ENCODE peak calls at places on chromosomes 7 and 10, in five cellular contexts. R is mesenchymal stem cell, I is neuronal stem cell, P is PC-3, E is H9. W is an unnamed sample. For H3K9me3, the result is how much of the 10 kb centered on the place peaks cover.

GRCh38 chr7:2638224-2638991 is 6.6 kb downstream of the TTYH3 start:
- DNase-seq in R (peak), I (no peak), P (no peak), E (no peak), W (no peak)

GRCh38 chr10:34866848-34867247 is 51.8 kb upstream of the PARD3 start:
- DNase-seq in R (no peak), I (no peak), P (no peak), E (peak), W (peak)

GRCh38 chr7:146002431-146003078 is 114.0 kb upstream of the CNTNAP2 start:
- DNase-seq in R (peak), I (no peak), P (peak), E (no peak), W (no peak)

GRCh38 chr10:121598261-121599249 is at the start of gene FGFR2:
- DNase-seq in R (peak), I (peak), P (peak), E (peak), W (no peak)

GRCh38 chr7:90180011-90180585 is 25.8 kb downstream of the STEAP1 start:
- DNase-seq in R (no peak), I (no peak), P (peak), E (no peak), W (no peak)

GRCh38 chr10:131147301-131147975 is 164.1 kb downstream of the TCERG1L start:
- DNase-seq in R (no peak), I (no peak), P (no peak), E (no peak), W (no peak)

GRCh38 chr7:157558875-157559595 is 222.2 kb downstream of the DNAJB6 start:
- DNase-seq in R (no peak), I (no peak), P (no peak), E (no peak), W (no peak)

GRCh38 chr7:139730746-139731612 is 46.8 kb downstream of the HIPK2 start:
- DNase-seq in R (peak), I (no peak), P (peak), E (no peak), W (no peak)

GRCh38 chr7:117550625-117551024 is 70.8 kb downstream of the CFTR start:
- DNase-seq in R (no peak), I (no peak), P (no peak), E (no peak), W (no peak)

GRCh38 chr10:129277080-129277479 is 190.0 kb upstream of the MGMT start:
- DNase-seq in R (no peak), I (no peak), P (no peak), E (no peak), W (no peak)

GRCh38 chr7:20598479-20599419 is 16.7 kb upstream of the ABCB5 start:
- DNase-seq in R (peak), I (peak), P (peak), E (no peak), W (peak)

GRCh38 chr7:158585721-158586498 is 1.7 kb downstream of the PTPRN2 start:
- DNase-seq in R (no peak), I (no peak), P (no peak), E (no peak), W (no peak)

GRCh38 chr7:22301790-22302189 is 55.2 kb downstream of the RAPGEF5 start:
- DNase-seq in R (no peak), I (no peak), P (no peak), E (no peak), W (no peak)

GRCh38 chr10:45229823-45230222 is 85.6 kb downstream of the OR13A1 start:
- DNase-seq in R (no peak), I (no peak), P (no peak), E (no peak), W (no peak)

GRCh38 chr10:67629461-67629971 is 66.5 kb downstream of the CTNNA3 start:
- DNase-seq in R (peak), I (no peak), P (no peak), E (no peak), W (no peak)

GRCh38 chr7:154306036-154306435 is 253.8 kb downstream of the DPP6 start:
- DNase-seq in R (no peak), I (no peak), P (no peak), E (no peak), W (no peak)

GRCh38 chr10:30357075-30357801 is 8.2 kb upstream of the MTPAP start:
- DNase-seq in R (no peak), I (no peak), P (peak), E (no peak), W (no peak)

GRCh38 chr7:155652156-155653124 is 8.0 kb downstream of the RBM33 start:
- DNase-seq in R (no peak), I (no peak), P (peak), E (no peak), W (peak)

GRCh38 chr10:93062499-93063216 is 2.1 kb downstream of the CYP26C1 start:
- DNase-seq in R (no peak), I (no peak), P (no peak), E (peak), W (no peak)

GRCh38 chr10:72292223-72292691 is 18.5 kb downstream of the DDIT4 start:
- DNase-seq in R (no peak), I (no peak), P (peak), E (no peak), W (no peak)

GRCh38 chr7:50342616-50343114 is 38.1 kb downstream of the IKZF1 start:
- DNase-seq in R (no peak), I (no peak), P (no peak), E (no peak), W (no peak)

GRCh38 chr10:17227367-17228080 is 517 bp upstream of the VIM start:
- DNase-seq in R (peak), I (no peak), P (no peak), E (no peak), W (peak)

GRCh38 chr10:119616879-119617580 is 20.3 kb upstream of the TIAL1 start:
- DNase-seq in R (no peak), I (no peak), P (no peak), E (peak), W (no peak)

GRCh38 chr10:78838141-78838540 is 230.6 kb upstream of the ZMIZ1 start:
- DNase-seq in R (no peak), I (no peak), P (no peak), E (no peak), W (no peak)

GRCh38 chr10:79149662-79150443 is 81.1 kb downstream of the ZMIZ1 start:
- DNase-seq in R (peak), I (no peak), P (peak), E (peak), W (peak)

GRCh38 chr7:71754828-71755227 is 622.9 kb downstream of the GALNT17 start:
- DNase-seq in R (no peak), I (no peak), P (no peak), E (no peak), W (no peak)

GRCh38 chr7:71750290-71750689 is 618.3 kb downstream of the GALNT17 start:
- DNase-seq in R (no peak), I (no peak), P (no peak), E (no peak), W (no peak)

GRCh38 chr7:71753959-71754652 is 622.2 kb downstream of the GALNT17 start:
- DNase-seq in R (no peak), I (no peak), P (no peak), E (no peak), W (no peak)

GRCh38 chr7:71753236-71753635 is 621.3 kb downstream of the GALNT17 start:
- DNase-seq in R (no peak), I (no peak), P (no peak), E (no peak), W (no peak)

GRCh38 chr7:71752171-71752935 is 620.4 kb downstream of the GALNT17 start:
- DNase-seq in R (no peak), I (peak), P (peak), E (peak), W (no peak)
- H3K9ac ChIP-seq in R (no peak), I (peak), P (no peak), E (no peak), W (no peak)

GRCh38 chr7:151252961-151253691 is 4.6 kb upstream of the SMARCD3 start:
- DNase-seq in R (peak), I (peak), P (no peak), E (no peak), W (no peak)

GRCh38 chr7:151249732-151250072 is 1.2 kb upstream of the SMARCD3 start:
- DNase-seq in R (peak), I (peak), P (no peak), E (peak), W (no peak)

GRCh38 chr7:151251926-151252835 is 3.7 kb upstream of the SMARCD3 start:
- DNase-seq in R (peak), I (peak), P (peak), E (peak), W (no peak)

GRCh38 chr7:151250181-151251095 is 1.9 kb upstream of the SMARCD3 start:
- DNase-seq in R (no peak), I (no peak), P (no peak), E (no peak), W (no peak)

GRCh38 chr7:151251328-151251925 is 2.9 kb upstream of the SMARCD3 start:
- DNase-seq in R (peak), I (peak), P (no peak), E (no peak), W (no peak)
- H2AFZ ChIP-seq in R (no peak), I (peak), P (peak), E (no peak), W (no peak)

DNA sequence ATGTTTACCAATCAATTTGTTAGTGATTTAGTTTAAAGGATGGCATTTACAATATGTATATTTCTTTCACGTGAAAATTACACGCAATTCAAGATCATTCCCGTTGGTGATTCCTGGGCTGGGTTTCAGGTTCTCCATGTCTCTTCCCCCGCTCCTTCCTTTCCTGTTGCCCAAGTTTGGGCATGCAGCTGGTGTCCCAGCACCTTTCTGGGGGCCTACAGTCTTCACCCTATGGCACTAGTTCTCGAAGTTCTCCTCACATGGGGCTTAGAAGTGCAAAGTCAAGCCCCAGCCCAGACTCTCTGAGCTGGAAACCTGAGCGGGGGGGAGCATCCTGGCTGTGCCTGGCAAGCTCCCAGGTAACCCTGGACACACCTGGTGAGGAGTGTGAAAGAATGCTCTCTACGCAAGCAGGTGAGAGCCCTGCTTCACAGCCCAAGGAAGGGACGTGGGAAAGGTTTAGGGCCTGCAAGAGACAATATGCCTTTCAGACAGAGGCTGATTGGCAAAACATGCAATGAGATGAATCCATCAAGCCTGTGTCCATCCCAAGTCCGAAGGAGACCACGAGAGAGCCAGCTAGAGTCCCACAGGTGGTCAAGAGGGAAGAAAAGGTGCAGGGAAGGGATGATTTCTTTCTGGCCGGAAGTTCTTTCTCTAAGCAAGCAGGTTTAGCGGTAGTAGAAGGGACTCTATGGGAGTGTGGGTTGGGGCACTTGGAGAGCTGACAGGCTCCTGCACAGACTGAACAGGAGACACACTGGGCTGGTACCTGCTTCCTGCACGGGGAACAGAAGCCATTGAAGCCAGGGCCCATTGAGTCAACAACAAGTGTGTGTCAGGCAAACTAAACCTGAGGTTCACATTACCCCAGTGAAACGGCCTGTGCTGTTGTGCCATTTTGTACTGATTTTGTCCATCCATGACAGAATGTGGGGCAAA is 131.1 kb downstream of the ADARB2 start:
- DNase-seq in R (no peak), I (no peak), P (no peak), E (peak), W (no peak)
- H3K9me3 ChIP-seq in R (under half), I (under half), P (under half), E (under half), W (under half)

DNA sequence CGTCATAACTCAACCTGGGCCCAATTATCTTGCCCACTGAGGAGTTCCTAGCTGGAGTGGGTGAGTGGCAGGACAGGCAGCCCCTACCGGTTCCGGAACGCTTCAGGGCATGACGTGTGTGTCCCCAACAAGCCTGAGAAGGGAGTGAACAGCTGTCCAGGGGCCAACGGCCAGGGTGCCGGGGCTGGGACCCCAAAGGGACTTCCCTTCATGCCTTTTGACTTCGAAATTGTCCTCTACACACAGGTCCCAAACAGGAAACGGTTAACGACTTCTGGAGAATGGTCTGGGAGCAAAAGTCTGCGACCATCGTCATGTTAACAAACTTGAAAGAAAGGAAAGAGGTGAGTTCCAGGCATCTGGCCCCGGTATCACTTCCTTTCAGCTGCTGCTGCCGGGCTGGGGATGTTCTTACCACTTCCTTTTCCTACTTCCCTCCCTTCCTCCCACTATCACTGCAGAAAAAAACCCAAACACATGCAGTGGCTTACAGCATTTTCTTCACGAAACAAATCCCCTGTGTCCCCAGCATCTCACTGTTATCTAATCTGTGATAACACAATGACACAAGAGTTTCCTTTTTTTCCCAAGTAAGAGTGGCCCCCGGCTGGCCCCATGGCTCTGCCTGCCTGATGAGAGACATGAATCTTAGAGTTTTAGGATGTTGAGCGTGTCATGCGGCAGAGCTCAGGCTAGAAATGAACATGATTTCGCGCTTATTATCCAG is 63.2 kb downstream of the MKI67 start:
- DNase-seq in R (no peak), I (no peak), P (no peak), E (no peak), W (peak)
- H3K9ac ChIP-seq in R (no peak), I (no peak), P (no peak), E (no peak), W (peak)